ENCODE peak calls at places on chromosomes 13 and 19, in six cellular contexts. X is colonic mucosa; C is neural progenitor cell; O is ascending aorta; L is bronchial epithelial cell; F is CD4-positive, CD25-positive, alpha-beta regulatory T cell. B is an unnamed sample. For H3K36me3, the result is how much of the 10 kb centered on the place peaks cover.

GRCh38 chr13:25469179-25469545 is 97.4 kb downstream of the ATP8A2 start:
- DNase-seq in O (no peak), C (no peak), X (no peak), F (no peak), L (no peak), B (no peak)

GRCh38 chr19:748274-748598 is 2.7 kb upstream of the MISP start:
- DNase-seq in X (peak), O (no peak), C (no peak), F (no peak), L (no peak), B (peak)

GRCh38 chr19:5627395-5627904 is 4.6 kb downstream of the SAFB start:
- DNase-seq in L (no peak), C (peak), X (peak), F (no peak), O (peak), B (no peak)

GRCh38 chr19:41548954-41549688 is 26.8 kb upstream of the CEACAM21 start:
- DNase-seq in L (no peak), F (peak), X (no peak), C (peak), O (no peak), B (no peak)

GRCh38 chr19:16922592-16922934 is 33.8 kb downstream of the F2RL3 start:
- DNase-seq in L (no peak), X (no peak), F (no peak), O (no peak), C (no peak), B (peak)

GRCh38 chr19:13839938-13840750 is 36.8 kb upstream of the NANOS3 start:
- DNase-seq in O (peak), C (no peak), L (peak), F (peak), X (peak), B (peak)

GRCh38 chr13:23384111-23384510 is 49.4 kb downstream of the SACS start:
- DNase-seq in L (peak), X (no peak), F (no peak), O (no peak), C (no peak), B (no peak)

GRCh38 chr13:60012503-60012902 is 151.2 kb downstream of the DIAPH3 start:
- DNase-seq in C (no peak), F (no peak), L (peak), O (no peak), X (peak), B (no peak)

GRCh38 chr13:30496147-30496546 is 30.4 kb upstream of the HMGB1 start:
- DNase-seq in C (no peak), F (no peak), X (no peak), O (no peak), L (no peak), B (no peak)

GRCh38 chr13:49641810-49642291 is 13.5 kb downstream of the ARL11 start:
- DNase-seq in F (no peak), L (peak), X (peak), C (no peak), O (peak), B (no peak)

GRCh38 chr19:31678421-31678820 is 329.2 kb upstream of the TSHZ3 start:
- DNase-seq in L (no peak), O (no peak), C (no peak), F (no peak), X (no peak), B (no peak)
- H3K36me3 ChIP-seq in L (under half), O (under half), C (under half), F (under half), X (under half), B (under half)

GRCh38 chr19:52665047-52665446 is 26.9 kb upstream of the ZNF83 start:
- DNase-seq in X (no peak), F (no peak), C (no peak), O (no peak), L (no peak), B (peak)
- H3K36me3 ChIP-seq in X (under half), F (under half), C (under half), O (under half), L (under half), B (under half)

GRCh38 chr13:114325729-114326128 is 11.4 kb downstream of the CHAMP1 start:
- DNase-seq in C (no peak), L (no peak), F (no peak), O (no peak), X (no peak), B (no peak)
- H3K36me3 ChIP-seq in C (under half), L (under half), F (half or more), O (half or more), X (under half), B (under half)

GRCh38 chr19:1847684-1848398 is 442 bp downstream of the REXO1 start:
- DNase-seq in L (no peak), O (no peak), F (no peak), C (peak), X (peak), B (peak)
- H3K36me3 ChIP-seq in L (under half), O (under half), F (under half), C (under half), X (under half), B (under half)

DNA sequence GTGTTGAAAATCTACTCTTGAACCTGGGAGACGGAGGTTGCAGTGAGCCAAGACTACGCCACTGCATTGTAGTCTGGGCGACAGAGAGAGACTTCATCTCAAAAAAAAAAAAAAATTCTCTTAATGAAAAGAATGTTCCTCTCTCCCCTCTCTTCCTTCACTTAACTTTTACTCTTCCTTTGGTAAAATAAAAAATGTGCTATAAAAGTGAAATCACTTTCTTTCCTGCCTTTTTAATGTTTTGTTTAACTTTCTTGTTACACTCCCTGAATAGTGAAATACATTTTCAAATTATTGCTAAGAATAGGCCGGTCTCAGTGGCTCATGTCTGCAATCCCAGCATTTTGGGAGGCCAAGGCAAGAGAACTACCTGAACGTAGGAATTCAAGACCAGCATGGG is 86.5 kb downstream of the DACH1 start:
- DNase-seq in C (no peak), O (no peak), X (no peak), F (no peak), L (no peak), B (no peak)
- H3K36me3 ChIP-seq in C (under half), O (under half), X (under half), F (under half), L (under half), B (under half)

DNA sequence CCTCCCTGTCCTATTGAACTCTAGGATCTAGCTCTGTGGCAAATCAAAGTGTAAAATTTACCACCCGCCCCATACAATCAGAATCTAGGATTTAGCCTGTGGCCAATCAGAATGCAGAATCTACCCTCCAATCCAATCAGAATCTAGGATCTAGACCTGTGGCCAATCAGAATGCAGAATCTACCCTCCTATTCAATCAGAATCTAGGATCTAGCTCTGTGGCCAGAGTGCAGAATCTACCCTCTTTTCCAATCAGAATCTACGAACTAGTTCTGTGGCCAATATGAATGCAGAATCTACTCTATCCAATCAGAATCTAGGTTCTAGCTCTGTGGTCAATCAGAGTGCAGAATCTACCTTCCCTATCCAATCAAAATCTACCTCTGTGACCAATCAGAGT is 25.8 kb downstream of the PRKD2 start:
- DNase-seq in O (no peak), X (no peak), F (no peak), C (no peak), L (no peak), B (no peak)
- H3K36me3 ChIP-seq in O (half or more), X (half or more), F (half or more), C (under half), L (half or more), B (half or more)

DNA sequence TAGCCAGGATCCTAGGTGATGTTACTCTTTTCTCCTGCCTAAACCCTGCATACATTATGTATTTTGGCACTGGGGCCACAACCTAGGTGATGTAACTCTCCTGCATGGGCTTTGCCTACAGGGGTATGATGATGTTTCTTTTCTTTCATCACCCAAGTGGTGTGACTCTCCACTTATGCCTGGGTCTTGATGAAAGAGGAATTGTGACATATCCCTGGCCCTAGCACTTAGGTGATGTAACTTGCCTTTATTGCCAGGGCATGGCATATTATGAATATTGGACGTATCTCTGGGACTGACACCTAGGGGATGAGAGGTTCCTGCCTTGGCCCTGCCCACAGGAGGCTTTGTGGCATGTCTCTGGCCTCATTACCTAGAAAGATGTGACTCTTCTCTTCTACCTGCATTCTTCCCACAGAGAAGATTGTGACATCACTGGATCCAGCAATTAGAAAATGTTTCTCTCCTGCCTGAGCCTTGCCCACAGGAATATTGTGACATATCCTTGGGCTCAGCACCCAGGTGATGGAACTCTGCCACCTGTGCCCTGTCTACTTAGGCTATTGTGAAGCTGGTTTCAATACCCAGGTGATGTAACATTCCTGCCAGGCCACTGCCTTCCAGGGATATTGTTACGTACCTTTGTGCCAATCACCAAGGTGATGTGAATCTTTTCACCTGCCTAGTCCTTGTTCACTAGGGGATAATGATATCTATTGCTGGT is 27.3 kb upstream of the ZNF254 start:
- DNase-seq in X (no peak), L (peak), F (no peak), O (no peak), C (no peak), B (no peak)
- H3K36me3 ChIP-seq in X (under half), L (under half), F (under half), O (half or more), C (under half), B (under half)

GRCh38 chr19:45821570-45821969 is 6.5 kb upstream of the RSPH6A start:
- DNase-seq in O (no peak), L (no peak), F (no peak), C (no peak), X (no peak), B (peak)
- H3K36me3 ChIP-seq in O (half or more), L (under half), F (under half), C (under half), X (under half), B (under half)

GRCh38 chr13:97011446-97012131 is 17.3 kb upstream of the OXGR1 start:
- DNase-seq in C (no peak), L (no peak), X (no peak), O (no peak), F (no peak), B (no peak)

GRCh38 chr13:97012251-97013048 is 18.2 kb upstream of the OXGR1 start:
- DNase-seq in L (no peak), F (no peak), C (no peak), X (no peak), O (no peak), B (no peak)

GRCh38 chr13:97018029-97018819 is 23.9 kb upstream of the OXGR1 start:
- DNase-seq in X (peak), F (no peak), O (peak), L (peak), C (peak), B (peak)

GRCh38 chr13:97017322-97017721 is 23.0 kb upstream of the OXGR1 start:
- DNase-seq in X (no peak), F (no peak), C (no peak), O (no peak), L (no peak), B (no peak)

DNA sequence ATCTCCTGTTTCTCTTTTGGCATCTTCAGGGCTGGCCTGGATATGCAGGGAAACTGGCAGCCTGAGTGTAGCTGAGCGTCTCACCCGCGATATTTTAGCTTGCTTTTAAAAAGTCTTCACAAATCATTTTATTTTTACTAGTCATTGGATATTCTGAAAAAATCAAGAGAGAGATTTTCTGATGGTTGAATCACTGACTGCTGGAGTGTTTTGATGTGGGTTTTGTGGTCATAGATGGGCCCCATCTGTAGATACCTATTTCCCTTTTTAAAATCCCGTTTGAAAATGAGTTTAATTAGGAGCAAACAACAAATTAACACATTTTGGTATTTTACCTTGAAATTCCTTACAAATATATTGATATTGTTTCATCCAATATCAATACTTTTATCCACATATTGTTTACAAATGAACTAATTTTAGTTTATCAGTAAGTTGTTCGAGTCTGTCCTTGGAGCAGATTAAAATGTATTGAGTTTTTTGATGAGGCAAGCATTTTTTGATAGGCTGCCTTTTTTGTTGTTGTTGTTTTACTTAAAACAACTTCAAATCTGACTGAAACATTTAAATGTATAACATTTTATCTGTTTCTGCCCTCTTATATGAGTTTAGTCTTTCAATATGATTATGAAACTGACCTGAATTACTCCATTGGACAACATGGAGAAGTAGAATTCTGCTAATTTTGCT is 21.5 kb upstream of the OXGR1 start:
- DNase-seq in O (no peak), C (no peak), X (no peak), L (no peak), F (no peak), B (no peak)
- H3K36me3 ChIP-seq in O (under half), C (under half), X (under half), L (under half), F (under half), B (under half)

GRCh38 chr13:109253316-109253715 is 533.1 kb downstream of the IRS2 start:
- DNase-seq in O (no peak), C (no peak), L (no peak), F (no peak), X (no peak), B (no peak)

GRCh38 chr13:109251958-109252357 is 534.4 kb downstream of the IRS2 start:
- DNase-seq in L (no peak), X (no peak), O (no peak), C (no peak), F (no peak), B (no peak)

GRCh38 chr13:109246001-109246400 is 540.4 kb downstream of the IRS2 start:
- DNase-seq in C (peak), X (no peak), O (no peak), L (no peak), F (no peak), B (no peak)

GRCh38 chr13:109254271-109254670 is 532.1 kb downstream of the IRS2 start:
- DNase-seq in C (peak), L (no peak), O (no peak), F (no peak), X (no peak), B (no peak)

DNA sequence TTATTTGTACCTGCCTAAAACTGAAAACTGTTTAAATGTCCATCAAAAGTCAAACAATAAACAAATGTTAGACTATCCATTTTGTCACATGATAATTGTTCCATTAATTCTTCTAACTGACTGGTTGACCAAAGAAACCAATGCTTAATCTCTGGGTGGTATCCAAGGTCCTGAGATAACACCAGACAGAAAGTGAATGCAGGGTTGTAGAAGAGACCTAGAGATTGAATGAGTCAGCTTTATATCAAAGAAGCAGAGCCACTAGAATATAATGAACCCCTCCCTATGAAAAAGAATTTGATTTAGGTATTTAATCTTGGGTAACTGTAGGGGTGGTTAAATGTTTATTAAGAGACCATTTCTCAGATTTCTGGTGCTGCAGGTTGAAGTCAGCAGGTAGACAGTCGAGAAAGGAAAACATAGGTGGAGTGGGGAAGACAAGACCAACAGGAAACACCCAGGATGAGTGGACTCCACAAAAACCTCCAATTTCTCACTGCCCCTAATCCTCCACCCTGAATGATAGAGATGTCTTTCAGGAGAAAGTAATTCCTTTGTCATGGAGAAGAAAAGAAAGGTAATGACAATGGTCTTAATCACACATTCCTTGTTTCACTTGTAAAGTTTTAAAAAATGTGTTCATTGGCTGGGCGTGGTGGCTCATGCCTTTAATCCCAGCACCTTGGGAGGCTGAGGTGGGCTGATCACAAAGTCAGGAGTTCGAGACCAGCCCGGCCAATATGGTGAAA is 536.4 kb downstream of the IRS2 start:
- DNase-seq in F (no peak), X (no peak), O (no peak), L (peak), C (no peak), B (no peak)
- H3K36me3 ChIP-seq in F (under half), X (under half), O (under half), L (under half), C (under half), B (under half)

B was measured in H7.